ENCODE peak calls at places on chromosomes 2 and 18, in six cellular contexts. V, D, P, Y, L and M are unnamed samples.

GRCh38 chr2:88227446-88227845 is 57.3 kb downstream of the THNSL2 start:
- DNase-seq in V (peak; percentile 68), D (no peak), P (no peak), Y (peak; percentile 17), L (no peak), M (no peak)

GRCh38 chr18:32301976-32302743 is 112.3 kb downstream of the MEP1B start:
- DNase-seq in V (peak; percentile 90), D (no peak), P (peak; percentile 22), Y (peak; percentile 74), L (no peak), M (no peak)

GRCh38 chr18:1513519-1513918 is 608.8 kb downstream of the ADCYAP1 start:
- DNase-seq in V (no peak), D (peak; percentile 1), P (no peak), Y (no peak), L (no peak), M (no peak)

GRCh38 chr2:88329815-88330603 is 122.5 kb downstream of the FOXI3 start:
- DNase-seq in V (no peak), D (no peak), P (no peak), Y (no peak), L (no peak), M (no peak)

GRCh38 chr2:119691189-119691588 is 12.2 kb downstream of the TMEM177 start:
- DNase-seq in V (no peak), D (no peak), P (no peak), Y (no peak), L (no peak), M (no peak)

GRCh38 chr2:198347936-198348335 is 543.5 kb downstream of the PLCL1 start:
- DNase-seq in V (no peak), D (no peak), P (no peak), Y (peak; percentile 3), L (no peak), M (no peak)

GRCh38 chr2:221514305-221515040 is 57.6 kb downstream of the EPHA4 start:
- DNase-seq in V (no peak), D (no peak), P (no peak), Y (no peak), L (no peak), M (no peak)

GRCh38 chr2:127701651-127702394 is 526 bp downstream of the SFT2D3 start:
- DNase-seq in V (peak; percentile 98), D (peak; percentile 83), P (peak; percentile 51), Y (peak; percentile 88), L (peak; percentile 94), M (no peak)

GRCh38 chr18:79578396-79579260 is 101.0 kb upstream of the CTDP1 start:
- DNase-seq in V (peak; percentile 47), D (no peak), P (no peak), Y (no peak), L (no peak), M (no peak)

GRCh38 chr2:29012211-29012681 is 31.1 kb downstream of the TOGARAM2 start:
- DNase-seq in V (peak; percentile 79), D (peak; percentile 51), P (peak; percentile 94), Y (peak; percentile 33), L (no peak), M (no peak)

GRCh38 chr2:61328707-61329251 is 142.1 kb downstream of the USP34 start:
- DNase-seq in V (no peak), D (peak; percentile 29), P (no peak), Y (no peak), L (no peak), M (peak; percentile 54)

GRCh38 chr2:240159251-240159839 is 18.9 kb upstream of the OTOS start:
- DNase-seq in V (peak; percentile 53), D (no peak), P (no peak), Y (no peak), L (no peak), M (no peak)

GRCh38 chr2:64482765-64483504 is 29.0 kb downstream of the LGALSL start:
- DNase-seq in V (no peak), D (no peak), P (no peak), Y (peak; percentile 24), L (no peak), M (no peak)

GRCh38 chr18:23114911-23115310 is 20.4 kb upstream of the CABLES1 start:
- DNase-seq in V (no peak), D (no peak), P (no peak), Y (no peak), L (no peak), M (no peak)

GRCh38 chr2:76180676-76181075 is 470.0 kb upstream of the GCFC2 start:
- DNase-seq in V (no peak), D (no peak), P (no peak), Y (no peak), L (no peak), M (no peak)

GRCh38 chr2:139940701-139941100 is 1160.5 kb upstream of the NXPH2 start:
- DNase-seq in V (no peak), D (no peak), P (no peak), Y (no peak), L (no peak), M (no peak)

GRCh38 chr2:44980786-44981713 is 28.2 kb downstream of the SIX2 start:
- DNase-seq in V (peak; percentile 48), D (no peak), P (no peak), Y (no peak), L (peak; percentile 65), M (no peak)

GRCh38 chr2:190456833-190457232 is 48.7 kb downstream of the MFSD6 start:
- DNase-seq in V (no peak), D (no peak), P (no peak), Y (no peak), L (no peak), M (no peak)

GRCh38 chr18:45590546-45590945 is 24.7 kb upstream of the SLC14A2 start:
- DNase-seq in V (peak; percentile 87), D (no peak), P (no peak), Y (no peak), L (no peak), M (no peak)

GRCh38 chr2:38997784-38998183 is 108.1 kb downstream of the ARHGEF33 start:
- DNase-seq in V (peak; percentile 92), D (no peak), P (no peak), Y (peak; percentile 73), L (no peak), M (no peak)

GRCh38 chr2:223166215-223166493 is 114.2 kb downstream of the KCNE4 start:
- DNase-seq in V (no peak), D (no peak), P (no peak), Y (no peak), L (no peak), M (no peak)